ENCODE peak calls at places on chromosomes 7 and 10, in five cellular contexts. F is uterus, K is lung, T is PC-3, A is ovary. U is an unnamed sample. For H3K4me1, the result is how much of the 10 kb centered on the place peaks cover.

GRCh38 chr7:6575246-6576023 is 1.8 kb upstream of the ZDHHC4 start:
- DNase-seq in K (no peak), F (no peak), A (no peak), T (no peak), U (no peak)

GRCh38 chr7:44221231-44221791 is 20.5 kb downstream of the YKT6 start:
- DNase-seq in F (no peak), T (no peak), K (no peak), A (no peak), U (no peak)

GRCh38 chr10:86411281-86411841 is 44.8 kb upstream of the GRID1 start:
- DNase-seq in F (peak), K (no peak), T (no peak), A (no peak), U (no peak)

GRCh38 chr7:31098606-31099360 is 46.7 kb downstream of the ADCYAP1R1 start:
- DNase-seq in K (no peak), T (no peak), F (no peak), A (peak), U (no peak)

GRCh38 chr7:10940748-10941358 is 32.8 kb upstream of the PHF14 start:
- DNase-seq in T (peak), A (no peak), K (no peak), F (no peak), U (no peak)

GRCh38 chr10:32065871-32066270 is 9.6 kb upstream of the KIF5B start:
- DNase-seq in A (no peak), K (no peak), F (no peak), T (peak), U (no peak)

GRCh38 chr7:20435305-20435704 is 104.6 kb downstream of the ITGB8 start:
- DNase-seq in F (peak), T (no peak), A (peak), K (peak), U (peak)

GRCh38 chr7:82376739-82377138 is 66.8 kb downstream of the CACNA2D1 start:
- DNase-seq in A (no peak), T (no peak), F (no peak), K (no peak), U (no peak)

GRCh38 chr7:1992554-1992953 is 240.2 kb downstream of the MAD1L1 start:
- DNase-seq in F (no peak), K (no peak), T (no peak), A (no peak), U (no peak)

GRCh38 chr10:80207768-80208385 is 2.5 kb upstream of the ANXA11 start:
- DNase-seq in K (no peak), T (peak), F (no peak), A (no peak), U (no peak)

GRCh38 chr7:5514440-5515035 is 90.9 kb upstream of the TNRC18 start:
- DNase-seq in T (peak), A (no peak), K (no peak), F (no peak), U (no peak)

GRCh38 chr10:101888251-101888949 is 44.8 kb upstream of the KCNIP2 start:
- DNase-seq in K (no peak), T (no peak), A (no peak), F (no peak), U (no peak)

GRCh38 chr7:150734293-150734692 is 2.9 kb upstream of the GIMAP5 start:
- DNase-seq in A (no peak), T (no peak), K (no peak), F (no peak), U (no peak)

GRCh38 chr10:100739516-100740368 is 5.6 kb upstream of the PAX2 start:
- DNase-seq in A (no peak), T (no peak), F (no peak), K (no peak), U (no peak)

GRCh38 chr10:25105753-25106260 is 69.0 kb upstream of the GPR158 start:
- DNase-seq in T (no peak), A (no peak), K (no peak), F (no peak), U (no peak)

DNA sequence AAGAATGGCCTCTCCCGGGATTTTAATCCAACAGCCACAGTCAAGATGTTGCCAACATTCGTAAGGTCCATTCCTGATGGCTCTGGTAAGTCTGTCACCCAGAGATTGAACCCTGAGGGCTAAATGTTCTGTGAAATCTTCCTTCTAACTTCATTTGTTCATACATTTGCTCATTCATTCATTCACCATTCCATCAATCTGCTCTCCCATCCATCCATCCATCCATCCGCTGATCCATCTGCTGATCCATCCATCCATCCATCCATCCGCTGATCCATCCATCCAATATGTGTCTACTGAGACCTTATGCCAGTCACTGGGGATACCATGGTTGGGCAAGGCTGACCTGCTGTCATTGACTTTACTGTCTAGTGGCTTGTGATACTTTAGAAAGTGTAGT is 65.6 kb downstream of the HK1 start:
- DNase-seq in K (no peak), F (no peak), T (no peak), A (no peak), U (no peak)
- H3K4me1 ChIP-seq in K (under half), F (under half), T (under half), A (under half), U (half or more)

GRCh38 chr10:93143286-93143685 is 69.6 kb downstream of the CYP26A1 start:
- DNase-seq in F (no peak), A (no peak), K (no peak), T (no peak), U (no peak)

GRCh38 chr10:93147281-93147680 is 73.6 kb downstream of the CYP26A1 start:
- DNase-seq in F (no peak), A (no peak), K (no peak), T (no peak), U (no peak)

GRCh38 chr10:93148476-93148875 is 74.8 kb downstream of the CYP26A1 start:
- DNase-seq in A (no peak), T (no peak), F (no peak), K (no peak), U (no peak)

GRCh38 chr10:93149761-93150160 is 76.1 kb downstream of the CYP26A1 start:
- DNase-seq in F (no peak), A (no peak), T (no peak), K (no peak), U (no peak)

DNA sequence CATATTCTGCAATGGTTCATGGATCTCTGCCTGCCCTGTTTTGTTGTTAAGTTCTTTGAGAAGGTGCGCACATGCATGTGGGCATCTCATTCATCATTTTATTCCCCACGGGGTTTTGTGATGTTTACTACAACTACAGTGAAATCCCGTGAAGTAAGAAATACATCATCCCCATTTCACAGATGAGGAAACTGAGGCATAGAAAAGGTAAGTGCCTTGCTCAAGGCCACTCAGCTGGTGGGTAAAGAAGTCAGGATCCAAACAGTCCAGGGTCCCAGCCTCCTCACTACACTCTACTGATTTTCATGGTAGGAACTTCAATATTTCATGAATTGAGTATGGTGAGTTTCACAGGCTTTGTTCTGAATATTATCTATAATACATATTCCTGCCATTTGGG is 72.6 kb downstream of the CYP26A1 start:
- DNase-seq in T (no peak), K (no peak), F (no peak), A (no peak), U (no peak)
- H3K4me1 ChIP-seq in T (under half), K (under half), F (under half), A (under half), U (under half)

GRCh38 chr10:5552376-5553321 is 27.9 kb downstream of the CALML3 start:
- DNase-seq in K (no peak), F (no peak), A (no peak), T (no peak), U (no peak)
- H3K4me1 ChIP-seq in K (under half), F (under half), A (under half), T (half or more), U (under half)

GRCh38 chr10:103154464-103155299 is 38.4 kb downstream of the NT5C2 start:
- DNase-seq in K (no peak), A (no peak), T (peak), F (no peak), U (no peak)

GRCh38 chr10:103157246-103157645 is 35.8 kb downstream of the NT5C2 start:
- DNase-seq in F (no peak), K (no peak), A (no peak), T (no peak), U (no peak)

GRCh38 chr10:103155485-103156085 is 37.5 kb downstream of the NT5C2 start:
- DNase-seq in F (no peak), T (no peak), K (no peak), A (no peak), U (peak)

GRCh38 chr10:103153302-103153759 is 39.7 kb downstream of the NT5C2 start:
- DNase-seq in A (peak), K (no peak), F (peak), T (no peak), U (peak)

GRCh38 chr10:103153765-103154197 is 39.3 kb downstream of the NT5C2 start:
- DNase-seq in K (no peak), A (no peak), T (peak), F (no peak), U (no peak)
- H3K4me1 ChIP-seq in K (under half), A (under half), T (under half), F (under half), U (half or more)

GRCh38 chr10:61986357-61986756 is 84.9 kb downstream of the ARID5B start:
- DNase-seq in T (no peak), K (no peak), A (no peak), F (no peak), U (no peak)
- H3K4me1 ChIP-seq in T (under half), K (under half), A (under half), F (under half), U (under half)

GRCh38 chr10:58693919-58694318 is 181.2 kb downstream of the BICC1 start:
- DNase-seq in K (no peak), F (no peak), A (no peak), T (no peak), U (no peak)
- H3K4me1 ChIP-seq in K (under half), F (under half), A (under half), T (under half), U (under half)

GRCh38 chr10:124646483-124647352 is 97.5 kb downstream of the FAM53B start:
- DNase-seq in T (no peak), A (peak), F (peak), K (peak), U (peak)
- H3K4me1 ChIP-seq in T (under half), A (under half), F (under half), K (half or more), U (half or more)

U was measured in thyroid gland.